ENCODE peak calls at places on chromosomes 13 and 19, in eight cellular contexts. A, C, H, X, T, M, R and V are unnamed samples.

GRCh38 chr19:49879243-49879960 is 1.9 kb downstream of the TBC1D17 start:
- DNase-seq in M (no peak), X (no peak), R (no peak), A (no peak), T (no peak), C (no peak), H (no peak), V (no peak)

GRCh38 chr13:74205313-74205690 is 71.1 kb upstream of the KLF12 start:
- DNase-seq in A (no peak), X (no peak), R (no peak), H (peak; percentile 56), T (no peak), C (no peak), M (no peak), V (no peak)

GRCh38 chr13:77222000-77222690 is 104.7 kb downstream of the MYCBP2 start:
- DNase-seq in T (no peak), R (no peak), X (no peak), C (no peak), H (peak; percentile 28), A (no peak), M (no peak), V (no peak)

GRCh38 chr19:43941209-43941608 is 6.1 kb upstream of the ZNF45 start:
- DNase-seq in M (no peak), A (no peak), H (no peak), T (no peak), R (no peak), X (no peak), C (no peak), V (no peak)

GRCh38 chr19:39126593-39127187 is 1.1 kb downstream of the PAK4 start:
- DNase-seq in A (no peak), R (no peak), C (no peak), M (no peak), X (no peak), H (peak; percentile 37), T (no peak), V (no peak)

GRCh38 chr19:46232029-46232428 is 2.5 kb downstream of the IGFL1 start:
- DNase-seq in H (no peak), M (no peak), T (no peak), R (no peak), A (no peak), X (no peak), C (no peak), V (no peak)

GRCh38 chr13:103299079-103299478 is 232.9 kb upstream of the SLC10A2 start:
- DNase-seq in X (no peak), M (no peak), R (no peak), T (no peak), H (no peak), A (no peak), C (no peak), V (no peak)

GRCh38 chr19:2648528-2648937 is 54.0 kb downstream of the GNG7 start:
- DNase-seq in R (peak; percentile 72), A (peak; percentile 58), M (peak; percentile 76), T (peak; percentile 82), X (peak; percentile 57), H (peak; percentile 54), C (peak; percentile 79), V (peak; percentile 79)

GRCh38 chr19:36771275-36772231 is 1.1 kb downstream of the ZNF850 start:
- DNase-seq in R (peak; percentile 48), M (no peak), H (peak; percentile 66), C (peak; percentile 77), X (peak; percentile 59), T (peak; percentile 56), A (peak; percentile 62), V (peak; percentile 24)

GRCh38 chr19:45939792-45940514 is 25.4 kb upstream of the NANOS2 start:
- DNase-seq in A (no peak), M (no peak), T (no peak), R (no peak), C (no peak), H (no peak), X (no peak), V (no peak)

GRCh38 chr13:113493315-113493951 is 2.9 kb upstream of the DCUN1D2 start:
- DNase-seq in T (no peak), X (peak; percentile 44), H (peak; percentile 99), C (no peak), A (no peak), M (no peak), R (no peak), V (no peak)

GRCh38 chr19:29683009-29683408 is 17.7 kb downstream of the PLEKHF1 start:
- DNase-seq in M (no peak), T (no peak), R (no peak), A (no peak), X (no peak), H (no peak), C (no peak), V (no peak)

GRCh38 chr13:110712081-110712848 is 1.2 kb upstream of the ING1 start:
- DNase-seq in X (peak; percentile 95), M (peak; percentile 87), C (peak; percentile 89), A (peak; percentile 79), R (peak; percentile 87), T (peak; percentile 88), H (peak; percentile 41), V (peak; percentile 73)

GRCh38 chr13:30022256-30022655 is 171.8 kb upstream of the UBL3 start:
- DNase-seq in T (no peak), C (no peak), A (no peak), H (no peak), X (no peak), M (no peak), R (no peak), V (no peak)

GRCh38 chr19:10390652-10391286 is 10.4 kb upstream of the TYK2 start:
- DNase-seq in X (no peak), M (peak; percentile 84), R (peak; percentile 45), T (peak; percentile 72), A (peak; percentile 75), C (peak; percentile 81), H (peak; percentile 65), V (peak; percentile 70)

GRCh38 chr19:13665125-13665903 is 99.0 kb upstream of the MRI1 start:
- DNase-seq in C (no peak), X (no peak), H (no peak), M (no peak), A (no peak), T (no peak), R (no peak), V (peak; percentile 43)

GRCh38 chr19:46372901-46373572 is 26.1 kb downstream of the PPP5C start:
- DNase-seq in H (peak; percentile 92), M (peak; percentile 4), R (no peak), X (no peak), A (no peak), T (no peak), C (no peak), V (no peak)

GRCh38 chr13:81171065-81171647 is 830.2 kb upstream of the SPRY2 start:
- DNase-seq in A (no peak), R (no peak), M (peak; percentile 7), C (no peak), X (no peak), H (peak; percentile 35), T (no peak), V (no peak)

GRCh38 chr19:741506-742131 is 9.3 kb upstream of the MISP start:
- DNase-seq in A (no peak), H (no peak), R (no peak), X (peak; percentile 3), C (no peak), M (no peak), T (no peak), V (no peak)